ENCODE peak calls at places on chromosomes 6 and 20, in nine cellular contexts. X is aorta, K is GM23338, Y is pancreas, I is cardiac fibroblast, D is IMR-90, G is left ventricle myocardium inferior, M is endothelial cell of umbilical vein, H is kidney. R is an unnamed sample.

GRCh38 chr6:166075925-166076324 is 91.7 kb downstream of the TBXT start:
- DNase-seq in X (no peak), K (no peak), Y (no peak), I (no peak), D (no peak), G (no peak), M (no peak), H (peak), R (no peak)

GRCh38 chr6:158707120-158707519 is 57.3 kb downstream of the SYTL3 start:
- DNase-seq in X (no peak), K (no peak), Y (no peak), I (peak), D (peak), G (peak), M (peak), H (no peak), R (peak)

GRCh38 chr20:36454664-36455427 is 86.5 kb upstream of the MYL9 start:
- DNase-seq in X (no peak), K (peak), Y (no peak), I (no peak), D (no peak), G (peak), M (no peak), H (no peak), R (no peak)

GRCh38 chr20:21767739-21768223 is 62.3 kb downstream of the PAX1 start:
- DNase-seq in X (no peak), K (peak), Y (no peak), I (no peak), D (no peak), G (no peak), M (no peak), H (no peak), R (no peak)

GRCh38 chr6:76885861-76886301 is 577.4 kb downstream of the HTR1B start:
- DNase-seq in X (no peak), K (no peak), Y (no peak), I (peak), D (peak), G (no peak), M (no peak), H (no peak), R (peak)

GRCh38 chr20:58963060-58963584 is 17.9 kb upstream of the NELFCD start:
- DNase-seq in X (no peak), K (no peak), Y (no peak), I (no peak), D (no peak), G (no peak), M (no peak), H (no peak), R (no peak)

GRCh38 chr6:149750136-149750609 is 632 bp downstream of the PCMT1 start:
- DNase-seq in X (peak), K (peak), Y (peak), I (peak), D (peak), G (peak), M (peak), H (peak), R (peak)

GRCh38 chr6:88499845-88500699 is 333.9 kb upstream of the CNR1 start:
- DNase-seq in X (no peak), K (no peak), Y (no peak), I (no peak), D (no peak), G (no peak), M (no peak), H (no peak), R (no peak)

DNA sequence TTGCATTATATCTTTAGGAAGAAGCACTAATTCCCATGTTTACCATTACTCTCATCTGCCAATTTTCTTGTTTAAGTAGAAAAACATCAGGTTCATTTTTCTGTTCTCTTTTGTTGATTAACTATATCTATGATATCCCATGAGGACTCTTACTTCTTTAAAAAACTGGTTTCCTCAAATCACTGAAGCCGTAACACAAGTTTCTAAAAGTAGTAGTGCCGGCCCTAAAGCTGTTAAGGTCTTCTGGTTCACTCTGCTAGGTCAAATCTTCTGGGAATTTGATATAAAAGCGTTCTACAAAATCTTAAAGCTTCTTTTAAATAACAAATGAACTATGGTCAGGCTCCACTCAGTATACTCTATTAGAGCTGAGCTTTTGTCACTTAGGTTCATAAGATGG is 20.3 kb downstream of the SMLR1 start:
- DNase-seq in X (no peak), K (no peak), Y (no peak), I (no peak), D (no peak), G (no peak), M (no peak), H (no peak), R (no peak)
- H3K4me3 ChIP-seq in X (no peak), K (no peak), Y (no peak), I (no peak), D (no peak), G (no peak), M (no peak), H (no peak), R (no peak)

DNA sequence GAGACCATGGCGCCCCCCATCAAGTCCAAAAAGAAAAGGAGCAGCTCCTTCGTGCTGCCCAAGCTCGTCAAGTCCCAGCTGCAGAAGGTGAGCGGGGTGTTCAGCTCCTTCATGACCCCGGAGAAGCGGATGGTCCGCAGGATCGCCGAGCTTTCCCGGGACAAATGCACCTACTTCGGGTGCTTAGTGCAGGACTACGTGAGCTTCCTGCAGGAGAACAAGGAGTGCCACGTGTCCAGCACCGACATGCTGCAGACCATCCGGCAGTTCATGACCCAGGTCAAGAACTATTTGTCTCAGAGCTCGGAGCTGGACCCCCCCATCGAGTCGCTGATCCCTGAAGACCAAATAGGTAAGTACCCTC is 41.7 kb upstream of the NAA20 start:
- DNase-seq in X (peak), K (no peak), Y (peak), I (peak), D (peak), G (peak), M (no peak), H (peak), R (peak)
- H3K4me3 ChIP-seq in X (peak), K (no peak), Y (peak), I (peak), D (peak), G (peak), M (peak), H (peak), R (peak)

GRCh38 chr6:37821449-37821848 is 1.9 kb downstream of the ZFAND3 start:
- DNase-seq in X (no peak), K (no peak), Y (no peak), I (no peak), D (no peak), G (no peak), M (no peak), H (no peak), R (no peak)
- H3K4me3 ChIP-seq in X (peak), K (peak), Y (no peak), I (no peak), D (no peak), G (peak), M (peak), H (peak), R (no peak)

GRCh38 chr6:83464741-83465140 is 33.9 kb upstream of the ME1 start:
- DNase-seq in X (no peak), K (no peak), Y (no peak), I (no peak), D (no peak), G (no peak), M (no peak), H (no peak), R (no peak)
- H3K4me3 ChIP-seq in X (no peak), K (no peak), Y (no peak), I (no peak), D (no peak), G (no peak), M (no peak), H (no peak), R (no peak)